ENCODE peak calls at places on chromosome 4, in four cellular contexts. G, Q, H and C are unnamed samples.

GRCh38 chr4:78634011-78634664 is 82.6 kb downstream of the ANXA3 start:
- DNase-seq in G (no peak), H (no peak), Q (no peak), C (no peak)

GRCh38 chr4:113961322-113961698 is 18.1 kb downstream of the ARSJ start:
- DNase-seq in Q (no peak), G (no peak), H (no peak), C (peak; percentile 84)

GRCh38 chr4:41334182-41334581 is 77.5 kb downstream of the UCHL1 start:
- DNase-seq in Q (no peak), H (no peak), G (no peak), C (no peak)

GRCh38 chr4:141347738-141348524 is 127.2 kb downstream of the ZNF330 start:
- DNase-seq in Q (no peak), H (no peak), G (no peak), C (peak; percentile 28)

GRCh38 chr4:125283702-125284279 is 31.0 kb upstream of the FAT4 start:
- DNase-seq in H (no peak), G (peak; percentile 27), Q (no peak), C (peak; percentile 51)

GRCh38 chr4:157045507-157046127 is 30.3 kb upstream of the GLRB start:
- DNase-seq in G (peak; percentile 75), Q (peak; percentile 42), H (peak; percentile 17), C (peak; percentile 80)

GRCh38 chr4:84597450-84597849 is 14.5 kb downstream of the CDS1 start:
- DNase-seq in Q (no peak), G (peak; percentile 50), H (no peak), C (no peak)

GRCh38 chr4:89298788-89299152 is 8.8 kb downstream of the GPRIN3 start:
- DNase-seq in Q (no peak), H (no peak), G (no peak), C (no peak)

GRCh38 chr4:41622816-41623215 is 84.9 kb downstream of the LIMCH1 start:
- DNase-seq in G (no peak), Q (no peak), H (no peak), C (no peak)

DNA sequence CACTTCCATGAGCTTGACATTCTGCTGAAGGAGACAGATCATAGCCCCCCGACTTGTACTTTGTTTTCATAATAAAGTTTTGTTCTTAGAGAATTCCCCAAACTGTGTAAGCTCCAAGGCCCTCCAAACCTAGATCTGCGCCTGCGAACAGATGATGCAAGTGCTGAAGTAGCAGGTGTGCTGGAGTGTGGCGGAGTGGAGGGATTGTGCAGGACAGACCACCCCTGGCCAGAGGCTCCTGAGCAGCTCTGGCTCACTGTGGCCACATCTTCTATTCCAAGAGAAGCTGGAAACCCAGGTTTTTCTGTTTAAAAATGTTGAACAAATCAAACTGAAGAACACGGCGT is 46.4 kb downstream of the TBC1D14 start:
- DNase-seq in G (no peak), H (no peak), Q (no peak), C (no peak)
- H3K79me1 ChIP-seq in G (peaks cover 1% of the 10 kb centered on the region), H (peaks cover 3% of the 10 kb centered on the region), Q (no peaks in the 10 kb centered on the region), C (peaks cover 46% of the 10 kb centered on the region)

GRCh38 chr4:128525387-128525786 is 237.8 kb upstream of the PGRMC2 start:
- DNase-seq in Q (no peak), G (no peak), H (no peak), C (peak; percentile 49)
- H3K27ac ChIP-seq in Q (no peak overlapping the region), G (no peak overlapping the region), H (no peak overlapping the region), C (peak overlapping the region; percentile 62)

GRCh38 chr4:1983846-1984405 is 24.8 kb downstream of the NELFA start:
- DNase-seq in H (no peak), Q (no peak), G (no peak), C (no peak)

GRCh38 chr4:1981251-1982055 is 27.3 kb downstream of the NELFA start:
- DNase-seq in G (peak; percentile 53), Q (peak; percentile 73), H (no peak), C (peak; percentile 11)

GRCh38 chr4:1983053-1983845 is 25.5 kb downstream of the NELFA start:
- DNase-seq in G (no peak), H (no peak), Q (no peak), C (no peak)

GRCh38 chr4:1980561-1981041 is 28.2 kb downstream of the NELFA start:
- DNase-seq in H (no peak), G (no peak), Q (no peak), C (no peak)

DNA sequence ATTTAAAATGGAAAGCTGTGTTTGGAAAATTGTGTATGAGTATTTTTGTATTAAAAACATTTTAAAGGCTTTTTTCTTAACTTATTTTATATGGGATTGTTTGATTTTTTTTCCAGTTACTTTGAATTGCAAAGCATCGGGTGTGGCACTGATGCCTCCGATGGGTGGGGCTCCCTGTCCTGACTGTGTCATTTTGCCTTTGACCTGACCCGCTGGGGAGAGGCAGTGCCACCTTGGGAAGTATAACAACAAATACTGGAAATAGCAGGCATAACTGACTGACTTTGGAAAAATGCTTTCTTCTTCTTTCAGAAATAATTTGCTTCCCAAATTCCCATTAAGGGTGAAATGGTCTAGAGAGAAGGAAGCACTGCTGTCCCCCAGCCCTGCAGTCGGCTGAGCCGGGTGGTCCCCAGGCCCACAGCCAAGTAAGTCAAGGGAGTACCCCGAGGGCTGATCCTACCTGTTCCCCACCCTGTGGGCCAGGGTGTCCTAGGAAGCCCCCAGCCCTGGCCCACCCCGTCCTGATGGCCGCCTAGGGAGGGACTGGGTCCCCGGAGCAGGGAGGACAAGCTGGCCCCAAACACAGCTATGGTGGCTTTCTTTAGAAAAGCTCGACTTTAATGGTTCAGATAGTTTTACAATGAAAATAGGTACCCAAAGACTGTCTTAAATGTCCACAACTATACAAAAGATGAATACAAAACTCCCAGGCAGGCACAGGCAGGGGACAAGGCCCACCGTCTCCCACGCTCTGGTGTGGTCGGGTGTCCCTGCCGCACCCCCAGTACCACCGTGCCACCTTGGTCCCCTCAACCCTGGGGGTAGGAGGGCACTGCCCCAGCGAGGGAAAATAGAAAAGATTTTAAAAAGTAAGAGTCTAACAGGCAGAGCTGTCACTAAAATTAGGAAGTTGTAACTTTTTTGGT is 26.4 kb downstream of the NELFA start:
- DNase-seq in H (no peak), Q (no peak), G (no peak), C (no peak)
- H3K79me1 ChIP-seq in H (peaks cover 6% of the 10 kb centered on the region), Q (no peaks in the 10 kb centered on the region), G (no peaks in the 10 kb centered on the region), C (no peaks in the 10 kb centered on the region)

DNA sequence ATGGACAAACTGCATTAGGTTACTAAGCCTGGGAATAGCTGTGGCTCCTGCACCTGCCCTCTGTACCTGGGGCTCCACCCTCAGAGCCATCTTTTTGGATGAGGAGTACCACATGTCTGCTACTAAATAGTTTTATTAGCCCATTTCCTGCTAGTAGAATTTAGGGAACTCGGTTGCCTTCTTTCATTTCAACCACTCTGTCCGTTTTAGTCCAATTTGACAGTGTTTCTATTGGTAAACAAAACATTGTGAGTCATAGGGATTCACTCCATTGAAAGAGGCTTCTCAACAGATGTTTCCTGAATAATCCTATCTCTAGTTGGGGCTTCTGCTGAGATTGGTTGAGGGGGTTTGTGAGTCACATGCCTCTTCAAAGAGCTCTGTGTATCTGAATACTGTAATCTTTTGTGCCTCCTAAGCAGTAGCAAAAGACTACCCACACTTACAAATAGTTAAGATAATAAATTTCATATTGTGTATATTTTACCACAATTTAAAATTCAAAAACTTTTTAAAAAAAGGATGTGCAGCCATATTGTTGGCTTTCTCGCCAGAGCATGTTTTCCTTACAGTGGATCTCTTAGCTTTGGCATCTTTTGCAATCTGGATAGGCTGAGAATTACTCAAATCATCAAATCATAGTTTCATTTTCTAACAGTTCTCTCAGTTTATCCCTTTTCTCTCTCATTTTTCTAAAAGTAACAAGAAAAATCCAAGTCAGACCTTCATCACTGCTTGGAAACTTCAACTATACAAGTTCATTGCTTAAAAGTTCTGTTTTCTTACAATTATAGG is 9.9 kb downstream of the FAM200B start:
- DNase-seq in G (no peak), H (no peak), Q (no peak), C (peak; percentile 87)
- H3K27ac ChIP-seq in G (peak overlapping the region; percentile 68), H (peak overlapping the region; percentile 33), Q (no peak overlapping the region), C (peak overlapping the region; percentile 80)

GRCh38 chr4:7785017-7785416 is 154.6 kb downstream of the AFAP1 start:
- DNase-seq in Q (no peak), H (no peak), G (no peak), C (peak; percentile 51)
- H3K79me1 ChIP-seq in Q (no peaks in the 10 kb centered on the region), H (no peaks in the 10 kb centered on the region), G (no peaks in the 10 kb centered on the region), C (peaks cover 28% of the 10 kb centered on the region)

GRCh38 chr4:80036949-80037348 is 36.1 kb downstream of the ANTXR2 start:
- DNase-seq in Q (no peak), H (no peak), G (no peak), C (peak; percentile 77)
- H3K27ac ChIP-seq in Q (no peak overlapping the region), H (no peak overlapping the region), G (no peak overlapping the region), C (peak overlapping the region; percentile 17)

GRCh38 chr4:1223841-1224809 is 24.8 kb downstream of the CTBP1 start:
- DNase-seq in G (no peak), H (no peak), Q (no peak), C (no peak)
- H3K79me1 ChIP-seq in G (peaks cover 4% of the 10 kb centered on the region), H (peaks cover 29% of the 10 kb centered on the region), Q (no peaks in the 10 kb centered on the region), C (peaks cover 28% of the 10 kb centered on the region)

GRCh38 chr4:185142911-185143595 is at the start of gene SLC25A4:
- DNase-seq in H (peak; percentile 89), Q (peak; percentile 91), G (peak; percentile 91), C (peak; percentile 62)

GRCh38 chr4:185142563-185142910 is 529 bp upstream of the SLC25A4 start:
- DNase-seq in G (no peak), H (no peak), Q (no peak), C (no peak)

GRCh38 chr4:185144601-185145240 is 1.7 kb downstream of the SLC25A4 start:
- DNase-seq in H (no peak), Q (no peak), G (no peak), C (no peak)

GRCh38 chr4:185143596-185143969 is 517 bp downstream of the SLC25A4 start:
- DNase-seq in G (no peak), Q (no peak), H (no peak), C (peak; percentile 17)

GRCh38 chr4:185145572-185145971 is 2.5 kb downstream of the SLC25A4 start:
- DNase-seq in G (no peak), H (no peak), Q (no peak), C (no peak)
- H3K27ac ChIP-seq in G (no peak overlapping the region), H (no peak overlapping the region), Q (no peak overlapping the region), C (no peak overlapping the region)

DNA sequence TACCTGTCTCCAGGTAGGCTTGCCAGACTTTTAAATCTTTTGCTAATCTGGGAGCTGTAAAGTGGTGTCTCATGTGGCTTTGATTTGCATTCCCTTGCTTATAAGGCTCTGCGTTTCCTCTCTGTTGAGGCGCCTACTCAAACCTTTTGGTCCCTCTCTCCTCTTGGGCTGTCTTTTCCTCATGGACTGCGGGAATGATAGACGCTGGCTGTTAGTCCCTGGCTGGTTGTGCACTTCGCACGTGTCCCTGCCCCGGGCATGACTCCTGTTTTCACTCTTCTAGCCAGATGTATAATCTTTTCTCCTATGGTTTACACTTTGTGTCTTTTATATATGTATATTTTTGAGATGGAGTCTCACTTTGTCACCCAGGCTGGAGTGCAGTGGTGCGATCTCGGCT is 39.7 kb downstream of the RGS12 start:
- DNase-seq in Q (no peak), G (no peak), H (no peak), C (no peak)
- H3K79me1 ChIP-seq in Q (peaks cover 2% of the 10 kb centered on the region), G (peaks cover 7% of the 10 kb centered on the region), H (no peaks in the 10 kb centered on the region), C (peaks cover 15% of the 10 kb centered on the region)

DNA sequence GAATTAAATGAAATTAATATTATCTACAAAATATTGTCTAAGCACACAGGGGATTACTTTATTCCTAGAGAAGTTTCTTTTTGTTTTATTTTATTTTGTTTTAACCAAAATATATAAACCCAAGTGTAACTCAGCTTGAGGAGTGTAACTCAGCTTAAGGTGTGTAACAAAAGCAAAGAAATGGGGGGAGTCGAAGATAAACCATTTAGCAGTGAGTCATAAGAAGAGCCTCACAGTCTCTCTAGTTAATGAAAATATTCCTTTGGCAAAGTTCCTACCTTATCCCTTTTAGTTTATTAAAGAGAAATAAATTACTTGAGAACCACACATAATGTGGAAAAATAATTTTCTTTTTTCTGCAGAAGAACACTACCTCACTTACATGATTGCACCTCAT is 261.8 kb downstream of the KCTD8 start:
- DNase-seq in H (no peak), G (no peak), Q (no peak), C (no peak)
- H3K27ac ChIP-seq in H (no peak overlapping the region), G (no peak overlapping the region), Q (no peak overlapping the region), C (no peak overlapping the region)